ENCODE peak calls at places on chromosomes 3 and 15, in four cellular contexts. R is psoas muscle, N is K562, T is upper lobe of left lung. F is an unnamed sample.
A peak's percentile ranks its signal among the peaks of the same experiment; 100 is the strongest.

GRCh38 chr3:14335774-14336413 is 66.5 kb upstream of the SLC6A6 start:
- DNase-seq in R (no peak), N (no peak), T (no peak), F (no peak)

GRCh38 chr15:94607176-94607654 is 375.9 kb downstream of the MCTP2 start:
- DNase-seq in R (peak; percentile 20), N (no peak), T (peak; percentile 27), F (no peak)

GRCh38 chr3:120855665-120856437 is 52.2 kb upstream of the STXBP5L start:
- DNase-seq in R (peak; percentile 15), N (no peak), T (no peak), F (no peak)

GRCh38 chr15:78120523-78120922 is 10.7 kb downstream of the CIB2 start:
- DNase-seq in R (no peak), N (no peak), T (no peak), F (no peak)

GRCh38 chr3:127607675-127608361 is 9.6 kb downstream of the MCM2 start:
- DNase-seq in R (no peak), N (no peak), T (no peak), F (no peak)

GRCh38 chr3:72318504-72319201 is 529.6 kb downstream of the SHQ1 start:
- DNase-seq in R (no peak), N (no peak), T (no peak), F (no peak)

GRCh38 chr3:124083990-124084389 is 92.1 kb upstream of the ROPN1 start:
- DNase-seq in R (no peak), N (no peak), T (no peak), F (no peak)

GRCh38 chr3:47412453-47412756 is 31.6 kb downstream of the PTPN23 start:
- DNase-seq in R (no peak), N (no peak), T (no peak), F (no peak)

GRCh38 chr3:47324278-47324865 is 41.6 kb downstream of the KLHL18 start:
- DNase-seq in R (peak; percentile 23), N (peak; percentile 79), T (peak; percentile 42), F (peak; percentile 49)

GRCh38 chr3:185733980-185734724 is 90.7 kb downstream of the IGF2BP2 start:
- DNase-seq in R (no peak), N (peak; percentile 68), T (peak; percentile 62), F (no peak)

GRCh38 chr3:71104090-71104489 is 479.4 kb downstream of the FOXP1 start:
- DNase-seq in R (no peak), N (no peak), T (no peak), F (no peak)

GRCh38 chr3:154898398-154898797 is 181.7 kb upstream of the MME start:
- DNase-seq in R (no peak), N (no peak), T (no peak), F (no peak)

GRCh38 chr3:98592345-98592935 is 971 bp downstream of the CPOX start:
- DNase-seq in R (no peak), N (no peak), T (no peak), F (no peak)

GRCh38 chr3:30659270-30660127 is 53.1 kb downstream of the TGFBR2 start:
- DNase-seq in R (no peak), N (no peak), T (no peak), F (no peak)

GRCh38 chr3:33884701-33885100 is 86.3 kb downstream of the PDCD6IP start:
- DNase-seq in R (no peak), N (no peak), T (no peak), F (no peak)

GRCh38 chr3:149955449-149955848 is 15.2 kb downstream of the PFN2 start:
- DNase-seq in R (no peak), N (no peak), T (no peak), F (no peak)

GRCh38 chr15:39579487-39580116 is 1.3 kb upstream of the THBS1 start:
- DNase-seq in R (peak; percentile 69), N (no peak), T (peak; percentile 74), F (peak; percentile 16)

GRCh38 chr3:187726564-187726963 is 18.7 kb downstream of the BCL6 start:
- DNase-seq in R (no peak), N (no peak), T (no peak), F (no peak)

GRCh38 chr3:126184465-126185000 is 4.1 kb upstream of the ALDH1L1 start:
- DNase-seq in R (no peak), N (no peak), T (no peak), F (no peak)

GRCh38 chr3:8909160-8909559 is 54.1 kb downstream of the RAD18 start:
- DNase-seq in R (no peak), N (no peak), T (no peak), F (no peak)

GRCh38 chr3:142235690-142236089 is 10.3 kb upstream of the GK5 start:
- DNase-seq in R (no peak), N (no peak), T (no peak), F (no peak)

GRCh38 chr3:151660890-151661289 is 72.8 kb upstream of the AADACL2 start:
- DNase-seq in R (no peak), N (no peak), T (no peak), F (no peak)

GRCh38 chr3:179837374-179837773 is 184.5 kb downstream of the USP13 start:
- DNase-seq in R (no peak), N (no peak), T (no peak), F (no peak)

GRCh38 chr3:178712247-178712646 is 176.0 kb downstream of the KCNMB2 start:
- DNase-seq in R (no peak), N (no peak), T (no peak), F (no peak)

GRCh38 chr3:132822266-132822665 is 100.1 kb upstream of the NPHP3 start:
- DNase-seq in R (no peak), N (no peak), T (no peak), F (no peak)

GRCh38 chr3:119293761-119294401 is at the start of gene ARHGAP31:
- DNase-seq in R (peak; percentile 65), N (no peak), T (peak; percentile 83), F (no peak)

GRCh38 chr15:57537072-57537471 is 54.6 kb upstream of the MYZAP start:
- DNase-seq in R (peak; percentile 39), N (no peak), T (no peak), F (peak; percentile 39)

GRCh38 chr3:65334045-65334665 is 646.4 kb upstream of the ADAMTS9 start:
- DNase-seq in R (no peak), N (peak; percentile 5), T (no peak), F (no peak)

GRCh38 chr15:68313501-68314390 is 36.2 kb downstream of the FEM1B start:
- DNase-seq in R (no peak), N (no peak), T (no peak), F (no peak)

GRCh38 chr3:47517937-47518336 is 4.4 kb upstream of the ELP6 start:
- DNase-seq in R (no peak), N (no peak), T (no peak), F (no peak)

GRCh38 chr3:156666073-156666472 is 8.3 kb upstream of the TIPARP start:
- DNase-seq in R (no peak), N (no peak), T (no peak), F (no peak)

GRCh38 chr3:34419801-34420200 is 621.4 kb downstream of the PDCD6IP start:
- DNase-seq in R (no peak), N (no peak), T (no peak), F (no peak)

GRCh38 chr15:101031203-101031602 is 112.0 kb downstream of the LRRK1 start:
- DNase-seq in R (no peak), N (no peak), T (no peak), F (no peak)

GRCh38 chr3:64152100-64152499 is 73.2 kb downstream of the PRICKLE2 start:
- DNase-seq in R (no peak), N (no peak), T (peak; percentile 30), F (no peak)

GRCh38 chr3:18351823-18352744 is 73.1 kb downstream of the SATB1 start:
- DNase-seq in R (no peak), N (no peak), T (peak; percentile 29), F (no peak)

GRCh38 chr3:185207931-185208746 is 45.7 kb downstream of the EHHADH start:
- DNase-seq in R (no peak), N (no peak), T (no peak), F (no peak)

GRCh38 chr15:99630607-99631131 is 64.9 kb downstream of the MEF2A start:
- DNase-seq in R (no peak), N (no peak), T (no peak), F (no peak)
- H3K27ac ChIP-seq in R (peak overlapping the region; percentile 54), N (no peak overlapping the region), T (peak overlapping the region; percentile 63), F (no peak overlapping the region)

GRCh38 chr3:177603137-177603603 is 405.9 kb upstream of the TBL1XR1 start:
- DNase-seq in R (no peak), N (no peak), T (no peak), F (no peak)
- H3K27ac ChIP-seq in R (no peak overlapping the region), N (no peak overlapping the region), T (no peak overlapping the region), F (no peak overlapping the region)

DNA sequence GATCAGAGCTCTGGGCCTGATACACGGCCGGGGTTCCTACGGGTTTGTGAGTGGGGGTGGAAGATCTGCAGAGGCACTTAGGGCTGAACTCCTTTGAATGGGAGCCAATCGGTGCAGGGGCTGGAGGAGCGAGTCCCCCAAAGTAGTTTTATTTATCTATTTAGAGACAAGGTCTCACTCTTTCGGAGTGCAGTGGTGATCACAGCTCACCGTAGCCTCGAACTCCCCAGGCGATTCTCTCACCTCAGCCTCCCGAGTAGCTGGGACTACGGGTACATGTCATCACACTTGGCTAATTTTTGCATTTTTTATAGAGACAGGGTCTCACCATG is 1.6 kb upstream of the CELSR3 start:
- DNase-seq in R (no peak), N (no peak), T (no peak), F (no peak)
- H3K27ac ChIP-seq in R (no peak overlapping the region), N (peak overlapping the region; percentile 91), T (no peak overlapping the region), F (peak overlapping the region; percentile 88)

GRCh38 chr3:177145954-177146353 is 51.3 kb downstream of the TBL1XR1 start:
- DNase-seq in R (no peak), N (no peak), T (no peak), F (no peak)
- H3K27ac ChIP-seq in R (no peak overlapping the region), N (no peak overlapping the region), T (no peak overlapping the region), F (no peak overlapping the region)

GRCh38 chr3:12944413-12944812 is 103.0 kb upstream of the RPL32 start:
- DNase-seq in R (no peak), N (no peak), T (no peak), F (no peak)
- H3K27ac ChIP-seq in R (no peak overlapping the region), N (no peak overlapping the region), T (no peak overlapping the region), F (peak overlapping the region; percentile 98)

GRCh38 chr15:60673156-60673555 is 194.2 kb upstream of the ICE2 start:
- DNase-seq in R (no peak), N (no peak), T (no peak), F (no peak)

GRCh38 chr15:60675763-60676162 is 196.8 kb upstream of the ICE2 start:
- DNase-seq in R (no peak), N (no peak), T (no peak), F (no peak)

GRCh38 chr15:60672400-60672799 is 193.5 kb upstream of the ICE2 start:
- DNase-seq in R (no peak), N (no peak), T (no peak), F (no peak)

GRCh38 chr15:60674704-60675405 is 195.9 kb upstream of the ICE2 start:
- DNase-seq in R (no peak), N (no peak), T (no peak), F (no peak)

GRCh38 chr15:60673918-60674558 is 195.1 kb upstream of the ICE2 start:
- DNase-seq in R (peak; percentile 50), N (no peak), T (peak; percentile 64), F (no peak)
- H3K27ac ChIP-seq in R (peak overlapping the region; percentile 80), N (no peak overlapping the region), T (no peak overlapping the region), F (no peak overlapping the region)